ENCODE peak calls at places on chromosomes 11 and 22, in six cellular contexts. R, G, O, F, N and C are unnamed samples.

GRCh38 chr22:32623943-32624342 is 149.3 kb downstream of the FBXO7 start:
- DNase-seq in R (peak; percentile 57), N (peak; percentile 82), G (no peak), O (no peak), F (no peak), C (no peak)

GRCh38 chr11:9265211-9266131 is at the start of gene DENND5A:
- DNase-seq in F (peak; percentile 26), O (peak; percentile 83), N (peak; percentile 94), R (peak; percentile 84), G (peak; percentile 94), C (peak; percentile 86)

GRCh38 chr11:68961245-68961644 is 19.5 kb downstream of the MRGPRD start:
- DNase-seq in N (peak; percentile 57), F (no peak), G (no peak), O (no peak), R (no peak), C (no peak)

GRCh38 chr22:37331034-37331428 is 48.7 kb downstream of the CYTH4 start:
- DNase-seq in F (no peak), G (no peak), R (peak; percentile 62), O (no peak), N (no peak), C (peak; percentile 71)

GRCh38 chr11:13440100-13440855 is 22.7 kb downstream of the BTBD10 start:
- DNase-seq in G (peak; percentile 32), R (peak; percentile 97), N (no peak), F (no peak), O (no peak), C (peak; percentile 34)

GRCh38 chr11:36187618-36188017 is 101.6 kb downstream of the COMMD9 start:
- DNase-seq in F (no peak), N (no peak), R (no peak), O (no peak), G (no peak), C (no peak)

GRCh38 chr11:108751444-108751843 is 86.6 kb downstream of the DDX10 start:
- DNase-seq in F (no peak), N (no peak), R (no peak), G (no peak), O (no peak), C (no peak)

GRCh38 chr11:44583353-44583669 is 17.8 kb downstream of the CD82 start:
- DNase-seq in R (no peak), F (no peak), N (no peak), G (no peak), O (no peak), C (no peak)

GRCh38 chr11:42315267-42315666 is 855.8 kb upstream of the LRRC4C start:
- DNase-seq in R (peak; percentile 60), N (no peak), F (no peak), O (no peak), G (no peak), C (no peak)

GRCh38 chr11:35432464-35432863 is 13.1 kb upstream of the SLC1A2 start:
- DNase-seq in G (no peak), O (no peak), N (no peak), R (no peak), F (no peak), C (no peak)

GRCh38 chr11:46275964-46276641 is 1.4 kb upstream of the CREB3L1 start:
- DNase-seq in R (no peak), O (no peak), F (no peak), N (peak; percentile 35), G (no peak), C (no peak)

GRCh38 chr22:36156515-36157419 is 3.8 kb downstream of the APOL3 start:
- DNase-seq in F (peak; percentile 71), O (peak; percentile 43), N (peak; percentile 93), G (peak; percentile 35), R (peak; percentile 92), C (peak; percentile 28)

GRCh38 chr11:32440372-32440888 is 5.1 kb upstream of the WT1 start:
- DNase-seq in F (no peak), G (no peak), O (no peak), N (no peak), R (no peak), C (no peak)
- TF ChIP-seq CTCF in F (no peak), G (no peak), O (no peak), N (no peak), R (no peak), C (no peak)

GRCh38 chr11:11028017-11028692 is 170.3 kb upstream of the ZBED5 start:
- DNase-seq in F (peak; percentile 72), R (peak; percentile 57), O (peak; percentile 86), G (peak; percentile 61), N (no peak), C (peak; percentile 66)
- TF ChIP-seq CTCF in F (peak; percentile 86), R (peak; percentile 80), O (peak; percentile 75), G (peak; percentile 89), N (peak; percentile 87), C (peak; percentile 77)

GRCh38 chr11:3123316-3123715 is 41.8 kb downstream of the OSBPL5 start:
- DNase-seq in G (no peak), N (peak; percentile 85), F (no peak), R (peak; percentile 22), O (peak; percentile 9), C (peak; percentile 71)

GRCh38 chr11:3122775-3123201 is 42.3 kb downstream of the OSBPL5 start:
- DNase-seq in F (no peak), O (peak; percentile 10), R (no peak), N (peak; percentile 66), G (no peak), C (peak; percentile 3)

GRCh38 chr11:3121931-3122774 is 43.0 kb downstream of the OSBPL5 start:
- DNase-seq in F (no peak), N (peak; percentile 75), O (peak; percentile 11), G (no peak), R (no peak), C (peak; percentile 4)

GRCh38 chr11:3124821-3125220 is 40.3 kb downstream of the OSBPL5 start:
- DNase-seq in O (no peak), R (no peak), F (no peak), G (no peak), N (peak; percentile 66), C (no peak)

DNA sequence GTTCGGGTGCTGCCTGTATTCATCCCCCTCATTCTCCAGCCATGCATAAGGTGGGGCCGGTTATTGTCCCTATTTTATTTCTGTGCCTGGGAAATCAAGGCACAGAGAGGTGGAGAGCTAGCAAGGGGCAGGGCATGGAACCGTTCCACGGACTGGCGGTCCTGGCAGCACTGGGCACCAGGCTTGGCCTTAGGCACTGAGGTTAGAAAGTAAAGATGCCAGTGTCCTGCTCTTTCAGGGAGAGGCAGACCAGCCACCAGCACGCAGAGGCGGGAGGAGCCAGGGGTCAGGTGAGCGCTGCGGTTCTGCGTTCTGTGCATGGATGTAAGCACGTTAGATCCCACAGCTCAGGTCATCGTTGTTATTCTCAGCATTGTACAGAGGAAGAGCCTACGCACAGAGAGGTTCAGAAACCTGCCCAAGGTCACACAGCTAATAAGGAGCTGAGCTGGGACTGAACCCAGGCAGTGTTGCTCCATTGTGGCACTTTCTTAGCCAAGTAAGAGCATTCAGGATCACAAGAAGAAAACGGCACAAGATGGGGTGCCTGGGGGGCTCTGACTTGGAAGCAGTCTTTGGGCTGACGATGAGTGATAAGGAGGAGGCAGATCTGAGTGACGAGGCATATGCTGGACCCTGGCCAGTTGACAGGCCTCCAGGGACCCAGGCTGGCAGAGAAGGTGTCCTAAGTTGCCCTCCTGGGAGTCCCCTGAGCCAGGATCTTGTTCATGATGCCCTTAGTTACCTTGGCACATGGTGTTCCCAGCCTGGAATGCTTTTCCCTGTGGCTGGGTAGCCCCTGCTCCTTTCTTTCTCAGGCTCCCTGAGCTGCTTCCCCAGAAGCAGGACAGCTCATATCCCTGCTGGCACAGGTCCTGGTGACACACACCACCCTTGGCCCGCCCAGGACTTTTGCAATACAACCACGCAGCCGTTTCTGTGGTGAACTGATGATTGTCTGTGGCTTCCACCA is 41.1 kb downstream of the OSBPL5 start:
- DNase-seq in N (peak; percentile 91), F (no peak), G (no peak), O (peak; percentile 9), R (peak; percentile 97), C (peak; percentile 8)
- TF ChIP-seq CTCF in N (no peak), F (no peak), G (no peak), O (no peak), R (peak; percentile 37), C (no peak)

DNA sequence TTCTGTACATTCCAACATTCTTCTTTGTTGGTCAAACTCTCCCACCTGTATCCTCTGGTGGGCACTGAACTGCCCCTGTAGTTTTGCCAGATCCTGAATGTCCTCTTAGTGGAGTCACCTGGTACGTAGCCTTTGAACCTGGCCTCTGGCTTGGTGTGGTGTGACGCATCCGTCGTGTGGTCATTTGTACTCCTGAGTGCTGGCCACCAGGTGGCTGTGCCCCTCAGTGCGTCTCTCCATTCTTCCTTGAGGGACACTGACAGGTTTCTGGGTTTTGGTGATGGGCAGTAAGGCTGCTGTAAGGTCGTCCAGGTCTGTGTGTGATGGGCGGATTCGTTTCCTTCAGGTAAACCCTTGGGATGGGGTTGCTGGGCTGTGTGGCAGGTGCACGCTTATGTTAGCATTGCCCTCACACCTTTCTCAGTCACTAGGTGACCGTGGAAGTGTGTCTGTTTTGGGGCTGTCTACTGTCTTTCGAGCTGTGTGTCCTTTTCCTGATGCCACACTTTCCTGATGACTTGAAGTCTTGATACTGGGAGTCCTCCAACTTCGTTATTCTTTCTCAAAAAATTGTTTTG is 13.6 kb upstream of the RANBP1 start:
- DNase-seq in G (no peak), F (no peak), N (peak; percentile 28), R (no peak), O (no peak), C (no peak)
- TF ChIP-seq CTCF in G (no peak), F (no peak), N (no peak), R (no peak), O (no peak), C (peak; percentile 27)

GRCh38 chr22:48719978-48720661 is 1107.6 kb downstream of the BRD1 start:
- DNase-seq in F (no peak), O (peak; percentile 71), G (peak; percentile 5), R (no peak), N (peak; percentile 25), C (no peak)
- TF ChIP-seq CTCF in F (no peak), O (peak; percentile 63), G (no peak), R (no peak), N (no peak), C (no peak)

GRCh38 chr11:29518389-29519174 is 498.2 kb downstream of the KCNA4 start:
- DNase-seq in G (no peak), R (peak; percentile 34), F (no peak), O (peak; percentile 46), N (no peak), C (no peak)
- TF ChIP-seq CTCF in G (peak; percentile 33), R (peak; percentile 27), F (no peak), O (peak; percentile 40), N (no peak), C (no peak)